ENCODE peak calls at places on chromosomes 3 and 15, in eight cellular contexts. D is mucosa of descending colon, O is OCI-LY7, E is mesothelial cell of epicardium, X is adrenal gland, K is colonic mucosa, B is HL-60, H is stomach. S is an unnamed sample.

GRCh38 chr3:56894912-56895431 is 93.2 kb upstream of the ARHGEF3 start:
- DNase-seq in D (no peak), O (no peak), E (no peak), X (no peak), K (peak), B (no peak), H (no peak), S (no peak)

GRCh38 chr3:152626226-152626625 is 208.7 kb upstream of the P2RY1 start:
- DNase-seq in D (no peak), O (no peak), E (no peak), X (no peak), K (no peak), B (no peak), H (no peak), S (no peak)

GRCh38 chr15:29942144-29942543 is 119.9 kb upstream of the TJP1 start:
- DNase-seq in D (no peak), O (no peak), E (no peak), X (no peak), K (no peak), B (no peak), H (no peak), S (no peak)

GRCh38 chr3:38205472-38205805 is 40.1 kb downstream of the OXSR1 start:
- DNase-seq in D (no peak), O (no peak), E (no peak), X (no peak), K (no peak), B (no peak), H (no peak), S (no peak)

GRCh38 chr15:69758291-69758771 is 305.7 kb downstream of the RPLP1 start:
- DNase-seq in D (peak), O (no peak), E (no peak), X (no peak), K (no peak), B (no peak), H (no peak), S (no peak)

GRCh38 chr3:55006277-55006676 is 78.4 kb upstream of the LRTM1 start:
- DNase-seq in D (no peak), O (no peak), E (no peak), X (no peak), K (no peak), B (no peak), H (no peak), S (no peak)

GRCh38 chr3:171783086-171783485 is 27.2 kb downstream of the PLD1 start:
- DNase-seq in D (no peak), O (no peak), E (no peak), X (no peak), K (no peak), B (no peak), H (no peak), S (no peak)

GRCh38 chr3:18189651-18190050 is 235.5 kb downstream of the SATB1 start:
- DNase-seq in D (no peak), O (no peak), E (no peak), X (no peak), K (no peak), B (no peak), H (no peak), S (no peak)

GRCh38 chr3:54713455-54713854 is 214.4 kb downstream of the LRTM1 start:
- DNase-seq in D (no peak), O (no peak), E (no peak), X (no peak), K (no peak), B (no peak), H (no peak), S (no peak)

GRCh38 chr3:174325834-174326705 is 533.1 kb upstream of the NAALADL2 start:
- DNase-seq in D (no peak), O (no peak), E (no peak), X (no peak), K (no peak), B (no peak), H (no peak), S (no peak)

GRCh38 chr3:28207000-28207733 is 34.3 kb upstream of the CMC1 start:
- DNase-seq in D (no peak), O (no peak), E (no peak), X (no peak), K (no peak), B (no peak), H (no peak), S (no peak)

GRCh38 chr3:149377408-149378111 is at the start of gene TM4SF1:
- DNase-seq in D (peak), O (no peak), E (no peak), X (peak), K (peak), B (no peak), H (peak), S (no peak)

GRCh38 chr3:10976770-10977169 is 15.8 kb upstream of the SLC6A1 start:
- DNase-seq in D (no peak), O (no peak), E (no peak), X (no peak), K (no peak), B (no peak), H (no peak), S (no peak)

GRCh38 chr3:189902230-189903186 is 218.2 kb downstream of the P3H2 start:
- DNase-seq in D (no peak), O (no peak), E (no peak), X (no peak), K (no peak), B (no peak), H (no peak), S (no peak)

GRCh38 chr15:26082833-26083174 is 219.7 kb upstream of the ATP10A start:
- DNase-seq in D (no peak), O (no peak), E (no peak), X (no peak), K (peak), B (no peak), H (no peak), S (no peak)

GRCh38 chr15:68339481-68339880 is 61.9 kb downstream of the FEM1B start:
- DNase-seq in D (no peak), O (no peak), E (no peak), X (no peak), K (no peak), B (no peak), H (no peak), S (no peak)

GRCh38 chr3:53490131-53490474 is 4.3 kb upstream of the CACNA1D start:
- DNase-seq in D (no peak), O (no peak), E (no peak), X (no peak), K (no peak), B (no peak), H (no peak), S (no peak)

GRCh38 chr15:27956285-27956684 is 142.8 kb downstream of the OCA2 start:
- DNase-seq in D (no peak), O (no peak), E (no peak), X (peak), K (no peak), B (no peak), H (no peak), S (no peak)

GRCh38 chr3:15859507-15860013 is 61.8 kb upstream of the ANKRD28 start:
- DNase-seq in D (peak), O (peak), E (peak), X (peak), K (peak), B (peak), H (peak), S (peak)

GRCh38 chr3:119524931-119525662 is 26.8 kb downstream of the TIMMDC1 start:
- DNase-seq in D (no peak), O (no peak), E (no peak), X (no peak), K (no peak), B (no peak), H (no peak), S (no peak)
- TF ChIP-seq CTCF in D (no peak), O (no peak), E (no peak), X (peak), K (no peak), B (no peak), H (peak), S (peak)

GRCh38 chr3:185663929-185664328 is 77.8 kb downstream of the SENP2 start:
- DNase-seq in D (no peak), O (no peak), E (no peak), X (no peak), K (no peak), B (no peak), H (no peak), S (peak)
- TF ChIP-seq CTCF in D (no peak), O (no peak), E (no peak), X (no peak), K (no peak), B (no peak), H (no peak), S (no peak)

GRCh38 chr3:185555101-185555501 is 2.7 kb upstream of the LIPH start:
- DNase-seq in D (no peak), O (no peak), E (no peak), X (no peak), K (peak), B (no peak), H (no peak), S (peak)
- TF ChIP-seq CTCF in D (no peak), O (no peak), E (no peak), X (no peak), K (no peak), B (no peak), H (no peak), S (no peak)

DNA sequence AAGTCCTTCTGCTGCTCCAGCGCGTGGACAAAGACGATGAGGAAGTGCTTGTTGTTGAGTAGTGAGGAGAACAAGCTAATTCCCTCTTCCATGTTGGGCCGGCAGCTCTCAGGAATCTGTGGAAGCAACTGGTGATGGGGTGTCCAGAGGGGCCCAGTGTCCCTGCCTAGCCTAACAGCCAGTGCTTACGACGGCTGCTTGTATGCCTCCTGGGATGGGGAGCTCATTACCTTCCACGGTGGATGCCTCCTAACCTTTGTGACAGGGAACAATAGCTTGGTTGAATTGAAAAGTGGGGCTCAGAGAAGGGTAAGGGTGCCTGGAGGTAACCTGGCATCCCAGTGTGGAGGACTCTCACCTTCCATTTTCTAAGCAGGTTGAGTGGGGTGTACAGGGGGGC is 22.9 kb downstream of the H1-8 start:
- DNase-seq in D (no peak), O (no peak), E (no peak), X (no peak), K (no peak), B (no peak), H (no peak), S (no peak)
- TF ChIP-seq CTCF in D (no peak), O (no peak), E (no peak), X (no peak), K (no peak), B (no peak), H (no peak), S (no peak)

S was measured in osteocyte.